ENCODE peak calls at places on chromosomes 11 and 22, in six cellular contexts. H is HepG2, V is K562, M is SK-N-SH, F is H1, R is GM12878. T is an unnamed sample.

GRCh38 chr11:88414981-88415391 is 77.5 kb upstream of the CTSC start:
- DNase-seq in H (no peak), V (no peak), M (no peak), F (no peak), R (no peak), T (peak)

GRCh38 chr11:12087075-12087775 is 23.2 kb upstream of the MICAL2 start:
- DNase-seq in H (no peak), V (peak), M (no peak), F (no peak), R (no peak), T (no peak)

GRCh38 chr22:38788846-38789245 is 5.1 kb downstream of the DNAL4 start:
- DNase-seq in H (no peak), V (no peak), M (peak), F (no peak), R (no peak), T (no peak)

GRCh38 chr11:78331711-78332110 is 85.9 kb downstream of the GAB2 start:
- DNase-seq in H (no peak), V (no peak), M (no peak), F (no peak), R (no peak), T (no peak)

GRCh38 chr22:49021097-49021925 is 806.4 kb downstream of the BRD1 start:
- DNase-seq in H (no peak), V (no peak), M (peak), F (no peak), R (no peak), T (no peak)

GRCh38 chr11:57471496-57471895 is 11.2 kb downstream of the RTN4RL2 start:
- DNase-seq in H (no peak), V (no peak), M (no peak), F (no peak), R (no peak), T (no peak)

GRCh38 chr22:25025586-25025985 is 73.1 kb downstream of the KIAA1671 start:
- DNase-seq in H (peak), V (no peak), M (no peak), F (no peak), R (no peak), T (no peak)

GRCh38 chr22:39254122-39254521 is 9.3 kb upstream of the PDGFB start:
- DNase-seq in H (no peak), V (no peak), M (peak), F (no peak), R (no peak), T (no peak)

GRCh38 chr11:1157645-1158591 is at the start of gene MUC5AC:
- DNase-seq in H (no peak), V (no peak), M (peak), F (no peak), R (no peak), T (no peak)

GRCh38 chr11:117380676-117381075 is 53.0 kb downstream of the CEP164 start:
- DNase-seq in H (no peak), V (no peak), M (no peak), F (no peak), R (no peak), T (no peak)
- TF ChIP-seq GABPA in H (no peak), V (no peak), M (no peak), F (no peak), R (no peak), T (no peak)

DNA sequence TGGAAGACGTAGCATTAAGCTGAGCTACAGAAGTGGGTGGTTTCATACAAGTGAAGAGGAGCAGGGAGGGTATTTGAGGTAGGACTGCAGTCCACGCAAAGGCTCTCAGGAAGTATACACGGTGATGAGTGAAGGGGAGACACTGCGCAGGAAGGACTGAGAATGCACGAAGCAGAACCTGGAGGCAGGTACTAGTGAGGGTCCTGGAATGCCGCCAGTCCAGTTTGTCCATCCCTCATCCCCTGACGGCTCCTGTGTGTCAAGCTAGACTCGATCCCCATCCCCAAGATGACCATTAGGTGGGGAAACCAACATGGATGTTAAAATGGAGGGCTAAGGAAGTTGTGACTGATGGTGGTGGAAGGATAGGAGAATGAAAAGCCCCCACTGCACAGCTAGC is 23.8 kb downstream of the ART5 start:
- DNase-seq in H (no peak), V (no peak), M (no peak), F (no peak), R (no peak), T (no peak)
- TF ChIP-seq POLR2AphosphoS5 in H (no peak), V (no peak), M (no peak), F (no peak), R (no peak), T (no peak)

GRCh38 chr22:17808688-17809403 is 34.6 kb upstream of the BID start:
- DNase-seq in H (no peak), V (no peak), M (no peak), F (no peak), R (no peak), T (no peak)

GRCh38 chr22:17807086-17807485 is 32.8 kb upstream of the BID start:
- DNase-seq in H (no peak), V (no peak), M (no peak), F (no peak), R (no peak), T (no peak)

GRCh38 chr22:17810570-17811116 is 36.4 kb upstream of the BID start:
- DNase-seq in H (no peak), V (no peak), M (no peak), F (no peak), R (no peak), T (no peak)

GRCh38 chr22:17806437-17806836 is 32.2 kb upstream of the BID start:
- DNase-seq in H (no peak), V (no peak), M (no peak), F (no peak), R (no peak), T (no peak)

GRCh38 chr22:17807571-17808410 is 33.5 kb upstream of the BID start:
- DNase-seq in H (no peak), V (no peak), M (no peak), F (no peak), R (no peak), T (no peak)
- TF ChIP-seq GABPA in H (no peak), V (no peak), M (no peak), F (no peak), R (no peak), T (no peak)

DNA sequence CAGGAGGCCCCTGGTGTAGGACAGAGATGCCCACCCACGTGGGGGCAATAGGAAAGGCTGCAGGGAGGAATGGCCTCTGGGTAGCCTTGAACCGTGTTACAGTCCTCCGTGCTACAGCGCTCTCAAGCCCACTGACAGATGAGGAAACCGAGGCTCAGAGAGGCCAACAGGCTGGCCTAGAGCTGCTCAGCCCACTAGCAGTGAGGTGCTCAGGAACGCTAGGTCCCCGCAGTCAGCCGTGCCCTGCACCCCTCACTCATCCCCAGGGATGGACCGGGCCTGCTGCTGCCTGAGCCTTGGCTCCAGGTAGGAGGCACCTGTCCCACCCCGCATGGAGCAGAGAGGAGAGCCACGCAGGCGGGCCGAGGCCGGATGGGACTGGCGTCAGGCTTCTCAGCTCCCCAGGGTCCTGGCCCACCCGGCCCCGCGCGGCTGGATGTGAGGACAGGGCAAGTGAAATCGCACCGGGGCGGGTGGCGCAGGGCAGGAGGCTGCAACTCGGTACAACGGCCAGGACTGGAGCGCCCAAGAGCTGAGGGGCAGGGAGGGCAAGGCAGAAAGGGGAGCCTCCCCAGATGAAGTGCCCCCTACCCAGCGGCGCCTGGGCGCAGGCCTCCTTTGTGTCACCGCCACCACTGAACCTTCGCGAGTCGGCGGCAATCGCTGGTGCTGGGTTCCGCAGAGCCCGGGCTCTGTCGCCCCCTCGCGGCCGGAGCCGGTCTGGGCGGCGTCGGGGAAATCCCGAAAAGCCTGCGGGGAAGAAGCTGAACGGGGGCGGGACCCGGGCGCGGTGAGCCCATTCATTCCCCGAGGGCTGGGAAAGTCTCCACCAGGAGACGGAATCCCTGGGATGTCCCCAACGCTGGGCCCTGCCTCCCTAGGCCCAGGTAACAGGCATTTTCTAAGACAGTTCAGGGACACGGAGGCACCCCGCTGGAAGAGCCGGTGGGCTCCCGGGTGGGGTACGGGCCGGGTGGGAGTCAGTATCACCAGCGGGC is 8.4 kb upstream of the SLC2A11 start:
- DNase-seq in H (peak), V (peak), M (peak), F (peak), R (no peak), T (no peak)
- TF ChIP-seq POLR2AphosphoS5 in H (no peak), V (no peak), M (no peak), F (no peak), R (no peak), T (no peak)

T was measured in HL-60.